ENCODE peak calls at places on chromosomes 7 and 10, in six cellular contexts. One of them, this sample, is unnamed. For H3K9me3 and H3K27me3, the result is how much of the 10 kb centered on the place peaks cover.

GRCh38 chr10:131726460-131726861 is 174.3 kb upstream of the PPP2R2D start:
- DNase-seq in RWPE2: no peak
- DNase-seq in PC-3: no peak
- DNase-seq in breast epithelium: peak
- DNase-seq in osteoblast: no peak
- DNase-seq in H1: no peak
- DNase-seq in this sample: peak

GRCh38 chr10:37752309-37752875 is 105.0 kb downstream of the ZNF248 start:
- DNase-seq in RWPE2: no peak
- DNase-seq in PC-3: peak
- DNase-seq in breast epithelium: no peak
- DNase-seq in osteoblast: no peak
- DNase-seq in H1: no peak
- DNase-seq in this sample: no peak

GRCh38 chr7:73683916-73684693 is 708 bp downstream of the BUD23 start:
- DNase-seq in RWPE2: no peak
- DNase-seq in PC-3: no peak
- DNase-seq in breast epithelium: no peak
- DNase-seq in osteoblast: peak
- DNase-seq in H1: no peak
- DNase-seq in this sample: no peak

GRCh38 chr10:43949351-43949750 is 300.7 kb upstream of the ZNF32 start:
- DNase-seq in RWPE2: no peak
- DNase-seq in PC-3: no peak
- DNase-seq in breast epithelium: no peak
- DNase-seq in osteoblast: no peak
- DNase-seq in H1: no peak
- DNase-seq in this sample: no peak

GRCh38 chr7:12965767-12966166 is 278.3 kb downstream of the ARL4A start:
- DNase-seq in RWPE2: no peak
- DNase-seq in PC-3: peak
- DNase-seq in breast epithelium: no peak
- DNase-seq in osteoblast: no peak
- DNase-seq in H1: no peak
- DNase-seq in this sample: no peak

GRCh38 chr7:92873776-92874175 is 37.4 kb upstream of the CDK6 start:
- DNase-seq in RWPE2: no peak
- DNase-seq in PC-3: no peak
- DNase-seq in breast epithelium: no peak
- DNase-seq in osteoblast: no peak
- DNase-seq in H1: no peak
- DNase-seq in this sample: no peak

GRCh38 chr7:8365499-8366110 is 67.8 kb upstream of the NXPH1 start:
- DNase-seq in RWPE2: no peak
- DNase-seq in PC-3: peak
- DNase-seq in breast epithelium: no peak
- DNase-seq in osteoblast: no peak
- DNase-seq in H1: no peak
- DNase-seq in this sample: no peak

GRCh38 chr7:107291434-107291833 is 122.6 kb downstream of the HBP1 start:
- DNase-seq in RWPE2: no peak
- DNase-seq in PC-3: peak
- DNase-seq in breast epithelium: no peak
- DNase-seq in osteoblast: no peak
- DNase-seq in H1: no peak
- DNase-seq in this sample: no peak

GRCh38 chr10:70918851-70919530 is 30.6 kb upstream of the PCBD1 start:
- DNase-seq in RWPE2: no peak
- DNase-seq in PC-3: no peak
- DNase-seq in breast epithelium: no peak
- DNase-seq in osteoblast: peak
- DNase-seq in H1: no peak
- DNase-seq in this sample: no peak

GRCh38 chr7:40027545-40027944 is 77.5 kb downstream of the CDK13 start:
- DNase-seq in RWPE2: no peak
- DNase-seq in PC-3: no peak
- DNase-seq in breast epithelium: no peak
- DNase-seq in osteoblast: peak
- DNase-seq in H1: no peak
- DNase-seq in this sample: no peak

GRCh38 chr7:132575336-132575986 is 809 bp downstream of the PLXNA4 start:
- DNase-seq in RWPE2: no peak
- DNase-seq in PC-3: peak
- DNase-seq in breast epithelium: no peak
- DNase-seq in osteoblast: peak
- DNase-seq in H1: peak
- DNase-seq in this sample: peak

GRCh38 chr7:111108526-111108925 is 17.6 kb downstream of the LRRN3 start:
- DNase-seq in RWPE2: no peak
- DNase-seq in PC-3: peak
- DNase-seq in breast epithelium: no peak
- DNase-seq in osteoblast: no peak
- DNase-seq in H1: no peak
- DNase-seq in this sample: no peak

GRCh38 chr7:35605760-35606159 is 89.2 kb downstream of the HERPUD2 start:
- DNase-seq in RWPE2: no peak
- DNase-seq in PC-3: peak
- DNase-seq in breast epithelium: no peak
- DNase-seq in osteoblast: peak
- DNase-seq in H1: no peak
- DNase-seq in this sample: no peak

GRCh38 chr10:3122034-3122433 is 50.5 kb downstream of the PITRM1 start:
- DNase-seq in RWPE2: no peak
- DNase-seq in PC-3: no peak
- DNase-seq in breast epithelium: no peak
- DNase-seq in osteoblast: peak
- DNase-seq in H1: no peak
- DNase-seq in this sample: no peak

GRCh38 chr7:41385996-41386395 is 316.9 kb downstream of the INHBA start:
- DNase-seq in RWPE2: no peak
- DNase-seq in PC-3: no peak
- DNase-seq in breast epithelium: no peak
- DNase-seq in osteoblast: no peak
- DNase-seq in H1: no peak
- DNase-seq in this sample: no peak

GRCh38 chr10:118544401-118544948 is 51.0 kb downstream of the PRLHR start:
- DNase-seq in RWPE2: no peak
- DNase-seq in PC-3: no peak
- DNase-seq in breast epithelium: no peak
- DNase-seq in osteoblast: no peak
- DNase-seq in H1: no peak
- DNase-seq in this sample: no peak

GRCh38 chr10:108787932-108788331 is 1135.4 kb downstream of the XPNPEP1 start:
- DNase-seq in RWPE2: no peak
- DNase-seq in PC-3: peak
- DNase-seq in breast epithelium: no peak
- DNase-seq in osteoblast: no peak
- DNase-seq in H1: no peak
- DNase-seq in this sample: no peak

GRCh38 chr7:75961194-75961593 is 33.2 kb downstream of the TMEM120A start:
- DNase-seq in RWPE2: no peak
- DNase-seq in PC-3: no peak
- DNase-seq in breast epithelium: no peak
- DNase-seq in osteoblast: no peak
- DNase-seq in H1: no peak
- DNase-seq in this sample: no peak

GRCh38 chr7:41312235-41312634 is 390.7 kb downstream of the INHBA start:
- DNase-seq in RWPE2: no peak
- DNase-seq in PC-3: no peak
- DNase-seq in breast epithelium: no peak
- DNase-seq in osteoblast: no peak
- DNase-seq in H1: no peak
- DNase-seq in this sample: no peak

DNA sequence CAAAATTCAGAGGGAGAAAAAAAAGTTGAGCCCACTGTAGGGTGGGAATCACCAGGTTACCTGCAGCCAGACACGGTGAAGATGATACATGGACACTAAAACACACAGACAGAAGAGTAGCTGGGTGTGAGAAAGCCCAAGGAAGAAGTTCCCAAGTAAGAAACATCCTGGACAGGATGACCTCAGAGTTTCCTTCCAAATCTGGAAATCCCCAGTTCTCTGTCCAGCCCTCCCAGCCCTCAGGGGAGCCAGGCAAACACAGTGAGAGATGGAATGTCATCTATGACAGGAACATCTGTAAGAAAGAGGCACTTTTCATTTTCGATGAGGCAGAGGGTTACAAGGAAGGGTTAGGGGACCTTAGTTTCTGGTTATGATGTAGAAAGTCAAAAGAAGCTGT is 125.1 kb upstream of the LYZL1 start:
- DNase-seq in RWPE2: no peak
- DNase-seq in PC-3: peak
- DNase-seq in breast epithelium: no peak
- DNase-seq in osteoblast: no peak
- DNase-seq in H1: no peak
- DNase-seq in this sample: no peak
- H3K9me3 ChIP-seq in RWPE2: under half
- H3K9me3 ChIP-seq in PC-3: under half
- H3K9me3 ChIP-seq in breast epithelium: under half
- H3K9me3 ChIP-seq in osteoblast: under half
- H3K9me3 ChIP-seq in H1: under half
- H3K9me3 ChIP-seq in this sample: under half

GRCh38 chr7:19117081-19117869 is at the start of gene TWIST1:
- DNase-seq in RWPE2: no peak
- DNase-seq in PC-3: peak
- DNase-seq in breast epithelium: no peak
- DNase-seq in osteoblast: peak
- DNase-seq in H1: peak
- DNase-seq in this sample: peak

GRCh38 chr7:19119901-19120486 is 2.6 kb upstream of the TWIST1 start:
- DNase-seq in RWPE2: no peak
- DNase-seq in PC-3: no peak
- DNase-seq in breast epithelium: no peak
- DNase-seq in osteoblast: no peak
- DNase-seq in H1: no peak
- DNase-seq in this sample: no peak

GRCh38 chr7:19117870-19118608 is 603 bp upstream of the TWIST1 start:
- DNase-seq in RWPE2: no peak
- DNase-seq in PC-3: peak
- DNase-seq in breast epithelium: no peak
- DNase-seq in osteoblast: peak
- DNase-seq in H1: peak
- DNase-seq in this sample: peak

GRCh38 chr7:19119372-19119771 is 1.9 kb upstream of the TWIST1 start:
- DNase-seq in RWPE2: no peak
- DNase-seq in PC-3: no peak
- DNase-seq in breast epithelium: no peak
- DNase-seq in osteoblast: no peak
- DNase-seq in H1: no peak
- DNase-seq in this sample: no peak

DNA sequence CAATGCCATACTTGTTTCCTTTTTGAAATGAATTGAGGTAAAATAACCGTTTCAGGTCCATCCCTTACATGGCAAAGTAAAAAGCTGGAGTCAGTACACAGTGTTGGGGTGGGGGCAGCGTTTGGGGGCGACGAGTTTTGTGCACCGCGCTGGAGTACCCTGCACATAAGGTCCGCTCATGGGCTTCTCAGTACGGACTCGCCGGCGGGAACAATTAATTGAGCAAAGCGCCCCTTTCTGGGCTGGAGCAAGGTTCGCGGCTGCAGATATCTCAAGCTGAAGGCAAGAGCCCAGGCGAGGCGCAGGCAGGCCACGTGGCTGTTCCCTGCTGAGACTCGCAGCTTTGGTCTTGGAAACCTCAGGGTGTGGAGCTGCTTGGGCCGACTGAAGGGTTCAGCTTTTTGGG is 1.5 kb upstream of the TWIST1 start:
- DNase-seq in RWPE2: no peak
- DNase-seq in PC-3: no peak
- DNase-seq in breast epithelium: no peak
- DNase-seq in osteoblast: no peak
- DNase-seq in H1: peak
- DNase-seq in this sample: peak
- H3K27me3 ChIP-seq in RWPE2: half or more
- H3K27me3 ChIP-seq in PC-3: under half
- H3K27me3 ChIP-seq in breast epithelium: half or more
- H3K27me3 ChIP-seq in osteoblast: under half
- H3K27me3 ChIP-seq in H1: under half
- H3K27me3 ChIP-seq in this sample: half or more

DNA sequence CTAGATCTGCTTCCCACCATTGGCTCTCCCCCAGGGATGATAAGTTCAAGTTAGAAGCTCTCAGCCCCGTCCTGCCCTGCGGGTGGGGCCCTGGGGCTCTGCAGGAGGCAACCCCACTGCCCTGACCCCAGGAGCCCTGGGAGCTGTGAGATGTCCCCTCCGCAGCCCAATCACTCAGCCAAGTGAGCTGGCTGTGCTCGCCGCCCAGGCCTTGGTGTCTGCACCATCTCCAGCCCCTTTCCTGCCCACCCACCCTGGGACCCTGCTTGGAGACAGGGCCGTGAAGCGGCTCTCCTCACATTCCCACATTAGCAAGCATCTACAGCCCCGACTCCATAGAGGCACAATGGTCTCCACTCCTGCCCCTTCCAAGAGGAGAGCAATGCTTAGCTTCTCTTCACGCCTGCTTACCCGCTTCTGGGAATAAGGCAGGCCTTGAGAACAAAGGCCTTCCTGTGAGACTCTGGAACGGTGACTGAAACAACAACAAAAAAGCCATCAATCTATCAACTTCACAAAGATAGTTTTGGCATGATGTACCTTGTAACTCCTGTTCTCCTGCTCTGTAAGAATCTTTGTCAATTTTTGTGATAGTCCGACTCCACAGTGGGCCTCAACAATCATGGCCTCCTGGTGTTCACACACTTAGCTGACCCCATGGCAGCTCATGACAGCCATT is 67.7 kb downstream of the FOXL3 start:
- DNase-seq in RWPE2: no peak
- DNase-seq in PC-3: no peak
- DNase-seq in breast epithelium: no peak
- DNase-seq in osteoblast: no peak
- DNase-seq in H1: no peak
- DNase-seq in this sample: no peak
- H3K4me3 ChIP-seq in RWPE2: no peak
- H3K4me3 ChIP-seq in PC-3: no peak
- H3K4me3 ChIP-seq in breast epithelium: no peak
- H3K4me3 ChIP-seq in osteoblast: no peak
- H3K4me3 ChIP-seq in H1: no peak
- H3K4me3 ChIP-seq in this sample: no peak

GRCh38 chr10:42523098-42523497 is 115.3 kb downstream of the ZNF33B start:
- DNase-seq in RWPE2: no peak
- DNase-seq in PC-3: no peak
- DNase-seq in breast epithelium: no peak
- DNase-seq in osteoblast: peak
- DNase-seq in H1: no peak
- DNase-seq in this sample: no peak
- H3K9me3 ChIP-seq in RWPE2: under half
- H3K9me3 ChIP-seq in PC-3: half or more
- H3K9me3 ChIP-seq in breast epithelium: half or more
- H3K9me3 ChIP-seq in osteoblast: under half
- H3K9me3 ChIP-seq in H1: half or more
- H3K9me3 ChIP-seq in this sample: under half